ENCODE peak calls at places on chromosomes 13 and 19, in ten cellular contexts. G, O, F, Z, H, V, D, J, E and N are unnamed samples. For H3K4me1 and H3K9me3, the result is how much of the 10 kb centered on the place peaks cover.

GRCh38 chr13:52892925-52893324 is 44.5 kb upstream of the PCDH8 start:
- DNase-seq in G (no peak), O (no peak), F (no peak), Z (no peak), H (no peak), V (no peak), D (no peak), J (peak), E (no peak), N (no peak)

GRCh38 chr19:53953383-53953782 is 9.4 kb upstream of the CACNG8 start:
- DNase-seq in G (no peak), O (no peak), F (no peak), Z (no peak), H (no peak), V (no peak), D (no peak), J (no peak), E (no peak), N (no peak)

GRCh38 chr19:6849876-6850275 is 37.5 kb upstream of the ADGRE1 start:
- DNase-seq in G (no peak), O (no peak), F (no peak), Z (no peak), H (no peak), V (no peak), D (no peak), J (no peak), E (no peak), N (no peak)

GRCh38 chr13:30429721-30430694 is 7.7 kb downstream of the UBE2L5 start:
- DNase-seq in G (no peak), O (no peak), F (peak), Z (no peak), H (no peak), V (no peak), D (no peak), J (no peak), E (no peak), N (no peak)

GRCh38 chr19:45333609-45334303 is 6.8 kb upstream of the KLC3 start:
- DNase-seq in G (no peak), O (no peak), F (no peak), Z (no peak), H (no peak), V (no peak), D (no peak), J (no peak), E (no peak), N (no peak)

GRCh38 chr19:6613711-6614110 is 22.8 kb upstream of the CD70 start:
- DNase-seq in G (no peak), O (no peak), F (no peak), Z (no peak), H (no peak), V (no peak), D (no peak), J (no peak), E (no peak), N (no peak)

GRCh38 chr13:113759525-113760137 is 605 bp downstream of the TMEM255B start:
- DNase-seq in G (peak), O (no peak), F (peak), Z (peak), H (no peak), V (no peak), D (no peak), J (peak), E (no peak), N (peak)

GRCh38 chr13:50085063-50085462 is 69.8 kb downstream of the KCNRG start:
- DNase-seq in G (peak), O (no peak), F (no peak), Z (no peak), H (no peak), V (peak), D (no peak), J (no peak), E (no peak), N (no peak)

GRCh38 chr19:10514211-10515145 is 2.8 kb downstream of the S1PR5 start:
- DNase-seq in G (no peak), O (no peak), F (no peak), Z (no peak), H (peak), V (no peak), D (no peak), J (no peak), E (no peak), N (no peak)

GRCh38 chr13:47146136-47146535 is 249.3 kb upstream of the HTR2A start:
- DNase-seq in G (no peak), O (no peak), F (no peak), Z (no peak), H (no peak), V (no peak), D (no peak), J (no peak), E (no peak), N (no peak)

GRCh38 chr19:11089254-11090013 is at the start of gene LDLR:
- DNase-seq in G (peak), O (peak), F (peak), Z (peak), H (peak), V (peak), D (peak), J (peak), E (peak), N (peak)

GRCh38 chr19:47106819-47107200 is 6.8 kb downstream of the ZC3H4 start:
- DNase-seq in G (no peak), O (no peak), F (no peak), Z (no peak), H (no peak), V (no peak), D (no peak), J (no peak), E (no peak), N (no peak)

GRCh38 chr19:47107201-47107952 is 6.2 kb downstream of the ZC3H4 start:
- DNase-seq in G (no peak), O (no peak), F (no peak), Z (no peak), H (peak), V (peak), D (no peak), J (peak), E (no peak), N (no peak)

GRCh38 chr19:47105874-47106273 is 7.7 kb downstream of the ZC3H4 start:
- DNase-seq in G (no peak), O (no peak), F (no peak), Z (no peak), H (no peak), V (no peak), D (no peak), J (no peak), E (no peak), N (no peak)

GRCh38 chr19:47102561-47103135 is 10.9 kb downstream of the ZC3H4 start:
- DNase-seq in G (no peak), O (no peak), F (no peak), Z (no peak), H (no peak), V (no peak), D (no peak), J (no peak), E (no peak), N (no peak)

DNA sequence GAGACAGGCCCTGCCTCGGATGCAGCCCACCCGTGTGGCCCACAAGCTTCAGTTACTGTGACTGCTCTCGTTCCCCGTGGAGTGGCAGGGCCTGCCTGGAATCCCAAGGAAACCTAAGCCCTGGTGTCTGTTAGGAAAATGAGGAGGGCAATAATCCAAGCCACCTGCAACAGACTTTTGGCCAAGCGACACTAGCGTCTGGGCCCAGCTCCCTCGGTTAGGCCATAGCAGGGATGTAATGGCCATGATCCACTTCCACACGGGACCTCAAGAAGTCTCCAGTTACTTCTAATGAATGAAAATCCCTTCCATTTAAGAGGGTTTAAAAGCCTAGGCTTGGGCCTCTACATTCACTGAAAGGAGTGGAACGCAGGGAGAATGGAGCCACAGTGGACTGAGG is 8.9 kb downstream of the ZC3H4 start:
- DNase-seq in G (no peak), O (no peak), F (no peak), Z (no peak), H (no peak), V (no peak), D (peak), J (no peak), E (no peak), N (no peak)
- H3K4me1 ChIP-seq in G (under half), O (under half), F (under half), Z (under half), H (under half), V (half or more), D (half or more), J (half or more), E (under half), N (under half)

DNA sequence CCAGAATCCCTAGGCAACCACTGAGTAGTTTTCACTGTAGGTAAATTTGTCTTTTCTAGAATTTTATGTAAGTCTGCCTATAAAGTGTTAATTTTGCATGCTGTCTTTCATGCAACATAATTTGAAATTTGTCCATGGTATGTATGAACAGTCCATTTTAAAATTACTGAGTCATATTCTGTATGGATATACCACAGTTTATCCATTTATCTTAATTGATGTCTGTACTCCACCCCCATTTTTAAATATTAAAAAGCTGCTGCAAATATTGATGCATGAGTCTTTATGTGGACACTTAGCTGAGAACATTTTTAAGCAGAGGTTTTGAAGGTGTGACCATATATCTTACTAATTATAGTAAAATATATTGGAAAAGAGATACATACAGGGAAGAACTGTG is 9.0 kb downstream of the ZNF134 start:
- DNase-seq in G (no peak), O (no peak), F (no peak), Z (no peak), H (no peak), V (no peak), D (no peak), J (no peak), E (no peak), N (no peak)
- H3K9me3 ChIP-seq in G (half or more), O (half or more), F (half or more), Z (half or more), H (half or more), V (under half), D (under half), J (half or more), E (half or more), N (half or more)

GRCh38 chr19:1287622-1288527 is 2.2 kb downstream of the EFNA2 start:
- DNase-seq in G (no peak), O (no peak), F (no peak), Z (no peak), H (no peak), V (no peak), D (no peak), J (no peak), E (no peak), N (no peak)

GRCh38 chr19:1286451-1286858 is 782 bp downstream of the EFNA2 start:
- DNase-seq in G (no peak), O (no peak), F (no peak), Z (no peak), H (no peak), V (no peak), D (no peak), J (no peak), E (no peak), N (no peak)

GRCh38 chr19:1285737-1286360 is at the start of gene EFNA2:
- DNase-seq in G (no peak), O (no peak), F (no peak), Z (no peak), H (no peak), V (no peak), D (no peak), J (no peak), E (no peak), N (no peak)

GRCh38 chr19:1288528-1289394 is 3.1 kb downstream of the EFNA2 start:
- DNase-seq in G (no peak), O (no peak), F (no peak), Z (no peak), H (no peak), V (no peak), D (no peak), J (no peak), E (no peak), N (no peak)

GRCh38 chr19:1286859-1287621 is 1.4 kb downstream of the EFNA2 start:
- DNase-seq in G (no peak), O (no peak), F (no peak), Z (no peak), H (no peak), V (no peak), D (no peak), J (no peak), E (no peak), N (no peak)
- H3K4me1 ChIP-seq in G (under half), O (under half), F (under half), Z (under half), H (under half), V (half or more), D (under half), J (under half), E (half or more), N (under half)

GRCh38 chr13:84500016-84500415 is 617.7 kb upstream of the SLITRK1 start:
- DNase-seq in G (no peak), O (no peak), F (no peak), Z (no peak), H (no peak), V (no peak), D (no peak), J (no peak), E (no peak), N (no peak)

GRCh38 chr13:84491952-84492351 is 609.7 kb upstream of the SLITRK1 start:
- DNase-seq in G (no peak), O (no peak), F (no peak), Z (no peak), H (no peak), V (no peak), D (no peak), J (no peak), E (no peak), N (no peak)

DNA sequence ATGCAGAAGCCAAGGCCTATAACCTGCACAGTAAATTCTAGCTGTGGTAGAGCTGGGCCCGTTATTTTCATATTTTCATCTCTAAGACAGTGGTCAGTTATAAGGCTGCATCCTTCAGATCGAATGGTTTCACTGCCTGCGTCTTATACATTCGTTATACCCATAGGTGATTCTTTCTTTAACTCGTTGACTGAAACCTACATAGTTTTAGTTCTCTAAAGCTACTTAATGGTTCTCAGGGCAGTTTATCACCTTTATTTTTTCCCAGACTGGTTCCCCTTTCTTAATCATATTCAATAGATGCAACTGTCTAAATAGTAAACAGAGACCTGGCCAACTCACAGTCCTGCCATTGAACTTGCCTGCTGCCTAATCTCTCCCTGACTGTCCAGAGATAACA is 615.3 kb upstream of the SLITRK1 start:
- DNase-seq in G (no peak), O (no peak), F (no peak), Z (no peak), H (no peak), V (no peak), D (no peak), J (no peak), E (no peak), N (no peak)
- H3K9me3 ChIP-seq in G (under half), O (under half), F (under half), Z (under half), H (under half), V (under half), D (under half), J (under half), E (under half), N (under half)

GRCh38 chr19:2540646-2541454 is 64.9 kb downstream of the GADD45B start:
- DNase-seq in G (peak), O (no peak), F (peak), Z (peak), H (no peak), V (peak), D (peak), J (peak), E (peak), N (peak)
- H3K4me1 ChIP-seq in G (under half), O (under half), F (half or more), Z (under half), H (under half), V (half or more), D (half or more), J (half or more), E (half or more), N (half or more)

DNA sequence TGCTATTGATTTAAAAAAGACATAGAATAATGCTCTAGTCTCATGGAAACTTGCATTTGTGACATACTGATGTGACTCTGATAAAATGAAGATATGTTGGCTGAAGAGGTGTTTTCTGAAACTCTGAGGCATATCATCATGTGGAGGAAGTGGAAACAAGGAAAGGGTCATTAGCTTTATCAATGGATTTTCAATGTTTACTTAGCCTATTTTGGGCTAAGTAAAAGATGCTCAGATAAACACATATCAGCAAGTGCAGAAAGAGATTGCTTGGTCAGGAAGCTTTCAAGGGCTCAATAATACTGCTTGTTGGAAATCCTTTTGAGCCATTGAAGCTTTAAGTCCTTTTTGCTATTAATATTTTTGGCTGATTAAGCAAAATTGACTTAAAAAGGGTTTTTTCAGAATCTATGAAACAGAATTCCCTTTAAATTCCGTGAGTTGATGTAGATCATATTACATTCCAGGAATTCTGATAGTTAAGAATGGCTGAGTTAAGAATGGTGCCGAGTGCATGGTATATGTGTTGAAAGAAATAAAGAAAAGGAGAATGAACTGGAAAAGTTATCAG is 952.8 kb upstream of the SPRY2 start:
- DNase-seq in G (no peak), O (no peak), F (no peak), Z (no peak), H (no peak), V (no peak), D (no peak), J (no peak), E (no peak), N (no peak)
- H3K9me3 ChIP-seq in G (under half), O (under half), F (under half), Z (under half), H (under half), V (under half), D (under half), J (under half), E (under half), N (under half)

GRCh38 chr13:24150613-24151012 is 9.9 kb upstream of the SPATA13 start:
- DNase-seq in G (no peak), O (no peak), F (no peak), Z (no peak), H (no peak), V (no peak), D (no peak), J (no peak), E (no peak), N (no peak)

GRCh38 chr13:24148414-24149305 is 11.9 kb upstream of the SPATA13 start:
- DNase-seq in G (no peak), O (no peak), F (peak), Z (no peak), H (no peak), V (peak), D (no peak), J (peak), E (peak), N (no peak)

GRCh38 chr13:24147570-24147963 is 13.0 kb upstream of the SPATA13 start:
- DNase-seq in G (no peak), O (no peak), F (no peak), Z (no peak), H (no peak), V (peak), D (no peak), J (no peak), E (peak), N (no peak)

GRCh38 chr13:24151864-24152263 is 8.7 kb upstream of the SPATA13 start:
- DNase-seq in G (no peak), O (no peak), F (no peak), Z (no peak), H (no peak), V (no peak), D (no peak), J (no peak), E (no peak), N (no peak)

GRCh38 chr13:24149306-24150032 is 11.1 kb upstream of the SPATA13 start:
- DNase-seq in G (no peak), O (no peak), F (no peak), Z (no peak), H (no peak), V (no peak), D (no peak), J (no peak), E (no peak), N (no peak)
- H3K4me1 ChIP-seq in G (under half), O (under half), F (under half), Z (under half), H (under half), V (half or more), D (under half), J (half or more), E (under half), N (under half)

DNA sequence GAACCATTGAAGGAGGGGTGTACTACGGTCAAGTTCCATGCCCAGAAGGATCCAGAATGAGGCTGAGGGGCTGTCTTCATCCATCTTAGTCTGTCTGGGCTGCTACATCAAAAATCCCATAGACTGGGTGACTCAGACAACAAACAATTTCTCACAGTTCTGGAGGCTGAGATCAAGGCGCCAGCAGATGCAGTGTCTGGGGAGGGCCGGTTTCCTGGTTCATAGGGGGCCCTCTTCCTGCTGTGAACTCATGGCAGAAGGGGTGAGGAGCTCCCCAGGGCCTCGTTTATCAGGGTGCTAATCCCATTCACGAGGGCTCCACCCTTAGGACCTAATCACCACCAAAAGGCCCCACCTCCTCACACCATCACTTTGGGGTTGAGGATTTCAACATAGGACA is 14.7 kb upstream of the KCTD15 start:
- DNase-seq in G (no peak), O (peak), F (peak), Z (no peak), H (no peak), V (no peak), D (no peak), J (no peak), E (no peak), N (no peak)
- H3K9me3 ChIP-seq in G (under half), O (under half), F (under half), Z (under half), H (under half), V (under half), D (under half), J (under half), E (under half), N (under half)

GRCh38 chr13:27638521-27638920 is 16.8 kb downstream of the POLR1D start:
- DNase-seq in G (no peak), O (no peak), F (no peak), Z (no peak), H (no peak), V (no peak), D (no peak), J (no peak), E (no peak), N (no peak)
- H3K4me1 ChIP-seq in G (under half), O (under half), F (under half), Z (under half), H (under half), V (half or more), D (under half), J (half or more), E (under half), N (under half)

DNA sequence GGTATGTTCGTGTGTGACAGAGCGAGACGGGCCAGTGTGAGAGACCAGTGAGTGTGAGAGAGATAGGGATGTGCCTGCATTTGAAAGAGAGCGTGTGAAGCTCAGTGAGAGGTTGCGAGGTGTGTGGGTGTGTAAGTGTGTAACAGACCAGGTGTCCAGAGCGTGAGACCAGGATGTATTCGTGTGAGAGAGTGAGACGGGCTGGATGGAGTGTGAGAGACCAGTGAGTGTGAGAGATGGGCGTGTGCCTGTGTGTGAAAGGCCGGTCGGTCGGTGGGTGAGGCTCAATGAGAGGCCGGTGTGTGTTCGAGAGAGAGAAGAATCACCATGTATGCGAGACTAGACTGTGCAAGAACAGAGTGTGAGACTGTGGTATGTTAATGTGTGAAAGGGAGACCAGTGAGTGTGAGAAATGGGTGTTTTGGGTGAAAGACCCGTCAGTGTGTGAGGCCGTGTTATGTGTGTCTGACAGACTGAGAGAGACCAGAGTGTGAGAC is 675 bp downstream of the ZNF471 start:
- DNase-seq in G (no peak), O (no peak), F (no peak), Z (no peak), H (no peak), V (no peak), D (no peak), J (no peak), E (no peak), N (peak)
- H3K9me3 ChIP-seq in G (under half), O (under half), F (half or more), Z (under half), H (under half), V (half or more), D (under half), J (half or more), E (under half), N (under half)